ENCODE peak calls at places on chromosome 13, in seven cellular contexts. E is NCI-H1105; F is GDM1; R is activated T-cell treated with anti-CD3 and anti-CD28 coated beads, Interleukin-2, amount 50 U/mL, for 4 hours; X is activated CD4-positive, alpha-beta T cell treated with anti-CD3 and anti-CD28 coated beads for 48 hours; V is Panc1; D is heart right ventricle. B is an unnamed sample.

GRCh38 chr13:113029487-113030258 is 60.7 kb downstream of the MCF2L start:
- DNase-seq in R (peak; percentile 57), V (no peak), E (peak; percentile 41), F (no peak), X (peak; percentile 65), D (no peak), B (no peak)

GRCh38 chr13:29803221-29803620 is 47.2 kb downstream of the UBL3 start:
- DNase-seq in F (no peak), V (no peak), R (no peak), X (no peak), D (no peak), E (no peak), B (no peak)

GRCh38 chr13:73090116-73090811 is 31.5 kb downstream of the KLF5 start:
- DNase-seq in D (no peak), F (no peak), E (no peak), X (peak; percentile 5), R (no peak), V (peak; percentile 30), B (peak; percentile 82)

GRCh38 chr13:43583331-43583730 is 203.4 kb downstream of the ENOX1 start:
- DNase-seq in V (no peak), E (no peak), X (no peak), R (no peak), F (no peak), D (no peak), B (no peak)

GRCh38 chr13:93621051-93621450 is 394.4 kb downstream of the GPC6 start:
- DNase-seq in X (no peak), D (no peak), R (no peak), V (no peak), E (no peak), F (no peak), B (no peak)

GRCh38 chr13:40102854-40103253 is 447.4 kb downstream of the COG6 start:
- DNase-seq in V (no peak), X (peak; percentile 97), D (no peak), F (no peak), E (no peak), R (peak; percentile 82), B (peak; percentile 7)

GRCh38 chr13:113519556-113519955 is 29.0 kb upstream of the DCUN1D2 start:
- DNase-seq in F (no peak), X (no peak), D (no peak), V (no peak), R (no peak), E (no peak), B (no peak)

GRCh38 chr13:35485451-35485850 is 9.0 kb upstream of the MAB21L1 start:
- DNase-seq in E (no peak), D (no peak), X (no peak), F (no peak), R (no peak), V (no peak), B (no peak)

GRCh38 chr13:79775830-79776229 is 294.9 kb downstream of the NDFIP2 start:
- DNase-seq in F (peak; percentile 5), V (peak; percentile 12), X (no peak), R (no peak), E (no peak), D (peak; percentile 36), B (peak; percentile 75)

GRCh38 chr13:44300895-44301638 is 72.6 kb upstream of the SERP2 start:
- DNase-seq in R (no peak), V (no peak), X (peak; percentile 26), D (peak; percentile 74), F (no peak), E (no peak), B (peak; percentile 79)

GRCh38 chr13:113393572-113394503 is 29.9 kb upstream of the GRTP1 start:
- DNase-seq in F (peak; percentile 79), D (peak; percentile 67), R (peak; percentile 67), V (no peak), E (peak; percentile 88), X (peak; percentile 89), B (peak; percentile 73)

GRCh38 chr13:51995677-51996551 is 15.3 kb downstream of the ATP7B start:
- DNase-seq in D (peak; percentile 23), F (peak; percentile 36), R (no peak), V (no peak), X (no peak), E (no peak), B (no peak)

GRCh38 chr13:23432589-23432988 is 913 bp downstream of the SACS start:
- DNase-seq in X (no peak), V (no peak), R (no peak), F (no peak), E (no peak), D (no peak), B (no peak)

GRCh38 chr13:60572003-60572792 is 175.2 kb downstream of the TDRD3 start:
- DNase-seq in V (peak; percentile 20), D (no peak), R (no peak), E (no peak), X (no peak), F (peak; percentile 23), B (peak; percentile 80)

GRCh38 chr13:30718661-30719520 is 16.5 kb upstream of the ALOX5AP start:
- DNase-seq in F (no peak), D (no peak), V (peak; percentile 80), R (no peak), X (no peak), E (no peak), B (peak; percentile 96)

GRCh38 chr13:86447479-86447878 is 648.3 kb upstream of the SLITRK6 start:
- DNase-seq in V (no peak), R (no peak), F (no peak), D (no peak), E (no peak), X (no peak), B (no peak)

GRCh38 chr13:56713656-56714055 is 427.1 kb upstream of the PRR20A start:
- DNase-seq in V (no peak), D (no peak), R (no peak), F (no peak), X (no peak), E (no peak), B (no peak)

GRCh38 chr13:105047676-105048295 is 1487.7 kb downstream of the EFNB2 start:
- DNase-seq in E (no peak), X (no peak), D (no peak), F (no peak), V (no peak), R (no peak), B (no peak)

GRCh38 chr13:32019612-32020233 is 11.9 kb upstream of the FRY start:
- DNase-seq in D (peak; percentile 58), R (no peak), X (peak; percentile 20), F (peak; percentile 73), V (no peak), E (no peak), B (peak; percentile 51)

GRCh38 chr13:46149272-46150133 is 32.5 kb downstream of the LCP1 start:
- DNase-seq in E (no peak), X (peak; percentile 49), F (no peak), R (peak; percentile 25), V (no peak), D (no peak), B (peak; percentile 6)

GRCh38 chr13:101711307-101712025 is 259.0 kb downstream of the ITGBL1 start:
- DNase-seq in F (no peak), R (no peak), X (no peak), E (no peak), D (no peak), V (no peak), B (no peak)

GRCh38 chr13:104553156-104553555 is 1486.9 kb upstream of the SLC10A2 start:
- DNase-seq in D (no peak), R (no peak), F (no peak), X (no peak), E (no peak), V (no peak), B (no peak)

GRCh38 chr13:76865996-76866503 is 20.2 kb downstream of the KCTD12 start:
- DNase-seq in D (no peak), R (no peak), E (no peak), F (no peak), V (no peak), X (no peak), B (no peak)

GRCh38 chr13:28204690-28205443 is 66.5 kb downstream of the PAN3 start:
- DNase-seq in V (no peak), D (no peak), R (no peak), F (no peak), E (no peak), X (peak; percentile 79), B (no peak)

GRCh38 chr13:76790519-76791289 is 95.5 kb downstream of the KCTD12 start:
- DNase-seq in R (no peak), E (no peak), D (peak; percentile 17), X (no peak), F (no peak), V (no peak), B (no peak)

GRCh38 chr13:112894673-112895481 is 74.1 kb upstream of the MCF2L start:
- DNase-seq in X (no peak), R (no peak), F (no peak), E (no peak), D (no peak), V (no peak), B (no peak)

GRCh38 chr13:24911135-24911524 is 147.2 kb downstream of the RNF17 start:
- DNase-seq in X (no peak), E (no peak), V (no peak), F (peak; percentile 28), D (no peak), R (no peak), B (peak; percentile 69)

GRCh38 chr13:98783856-98784478 is 31.5 kb upstream of the SLC15A1 start:
- DNase-seq in X (no peak), F (no peak), V (no peak), D (no peak), R (no peak), E (no peak), B (no peak)

GRCh38 chr13:36819811-36820140 is 754 bp downstream of the RFXAP start:
- DNase-seq in V (no peak), D (peak; percentile 10), R (no peak), F (no peak), E (no peak), X (peak; percentile 43), B (no peak)

B was measured in HCEC 1CT.